ENCODE peak calls at places on chromosomes 7 and 10, in four cellular contexts. D is foreskin fibroblast, T is AG10803, J is A172. A is an unnamed sample.

GRCh38 chr7:41466760-41467384 is 236.0 kb downstream of the INHBA start:
- DNase-seq in T (no peak), J (no peak), D (no peak), A (no peak)

GRCh38 chr10:78448470-78448869 is 414.8 kb downstream of the RPS24 start:
- DNase-seq in T (no peak), D (no peak), J (no peak), A (no peak)

GRCh38 chr10:99917963-99918825 is 91.6 kb downstream of the DNMBP start:
- DNase-seq in J (peak; percentile 71), D (peak; percentile 34), T (peak; percentile 76), A (peak; percentile 59)

GRCh38 chr7:142773230-142773629 is 2.5 kb downstream of the PRSS2 start:
- DNase-seq in J (no peak), D (no peak), T (no peak), A (no peak)

GRCh38 chr10:65570143-65571010 is 1355.5 kb upstream of the LRRTM3 start:
- DNase-seq in J (peak; percentile 70), T (peak; percentile 29), D (peak; percentile 49), A (peak; percentile 30)

GRCh38 chr10:113657544-113657943 is 6.3 kb downstream of the NRAP start:
- DNase-seq in T (no peak), J (no peak), D (no peak), A (no peak)

GRCh38 chr7:154387252-154387651 is 335.1 kb downstream of the DPP6 start:
- DNase-seq in T (no peak), D (no peak), J (no peak), A (no peak)

GRCh38 chr7:99195867-99196266 is 12.0 kb downstream of the KPNA7 start:
- DNase-seq in T (no peak), D (no peak), J (no peak), A (no peak)

GRCh38 chr10:31947144-31947926 is 18.7 kb upstream of the ARHGAP12 start:
- DNase-seq in T (peak; percentile 96), J (peak; percentile 84), D (peak; percentile 95), A (peak; percentile 86)

GRCh38 chr10:2356670-2357069 is 619.3 kb upstream of the ADARB2 start:
- DNase-seq in D (no peak), J (no peak), T (no peak), A (no peak)

GRCh38 chr7:137681657-137682562 is 164.9 kb downstream of the DGKI start:
- DNase-seq in D (peak; percentile 93), J (peak; percentile 50), T (peak; percentile 93), A (peak; percentile 81)

GRCh38 chr7:31887006-31887405 is 183.2 kb downstream of the PDE1C start:
- DNase-seq in D (no peak), T (no peak), J (no peak), A (no peak)

GRCh38 chr10:75611972-75612331 is 180.5 kb downstream of the LRMDA start:
- DNase-seq in T (no peak), D (no peak), J (no peak), A (no peak)

GRCh38 chr7:143399151-143399550 is 9.5 kb downstream of the EPHA1 start:
- DNase-seq in J (no peak), T (no peak), D (no peak), A (no peak)

GRCh38 chr7:67618569-67619543 is 622.2 kb downstream of the TYW1 start:
- DNase-seq in J (no peak), T (peak; percentile 12), D (no peak), A (peak; percentile 9)

GRCh38 chr10:1715821-1716220 is 21.5 kb downstream of the ADARB2 start:
- DNase-seq in T (no peak), D (no peak), J (peak; percentile 6), A (no peak)

GRCh38 chr7:100719523-100720319 is 547 bp upstream of the EPO start:
- DNase-seq in T (peak; percentile 73), D (peak; percentile 77), J (no peak), A (peak; percentile 44)

GRCh38 chr10:118581340-118581739 is 14.1 kb downstream of the PRLHR start:
- DNase-seq in J (no peak), D (no peak), T (no peak), A (no peak)

GRCh38 chr10:13099144-13099665 is 758 bp upstream of the OPTN start:
- DNase-seq in T (peak; percentile 74), D (peak; percentile 84), J (peak; percentile 70), A (peak; percentile 74)

GRCh38 chr10:92238586-92239098 is 52.2 kb downstream of the CPEB3 start:
- DNase-seq in J (peak; percentile 91), D (peak; percentile 67), T (peak; percentile 88), A (peak; percentile 55)

GRCh38 chr7:140983802-140984201 is 30.9 kb downstream of the MRPS33 start:
- DNase-seq in D (peak; percentile 20), J (no peak), T (no peak), A (no peak)

GRCh38 chr10:22180724-22181123 is 37.1 kb downstream of the EBLN1 start:
- DNase-seq in T (no peak), J (no peak), D (no peak), A (no peak)

GRCh38 chr7:16651391-16652254 is 5.6 kb downstream of the BZW2 start:
- DNase-seq in D (peak; percentile 50), J (no peak), T (no peak), A (no peak)

GRCh38 chr10:131559450-131559911 is 248.0 kb upstream of the TCERG1L start:
- DNase-seq in T (no peak), J (no peak), D (no peak), A (no peak)

GRCh38 chr10:74823791-74824183 is 2.6 kb upstream of the KAT6B start:
- DNase-seq in D (peak; percentile 34), T (no peak), J (no peak), A (no peak)

GRCh38 chr7:14691597-14692203 is 210.9 kb downstream of the DGKB start:
- DNase-seq in D (peak; percentile 67), T (peak; percentile 11), J (peak; percentile 34), A (peak; percentile 15)

GRCh38 chr7:83469076-83469475 is 179.9 kb downstream of the SEMA3E start:
- DNase-seq in D (peak; percentile 58), T (peak; percentile 43), J (peak; percentile 42), A (peak; percentile 45)

A was measured in AG08395.